ENCODE peak calls at places on chromosome 19, in six cellular contexts. D is fibroblast of pulmonary artery, S is H9, G is Calu3, C is nephron progenitor cell, J is sigmoid colon. P is an unnamed sample.

GRCh38 chr19:1252221-1252817 is 3.9 kb downstream of the MIDN start:
- DNase-seq in D (peak; percentile 98), S (no peak), G (peak; percentile 78), C (no peak), J (peak; percentile 98), P (no peak)

GRCh38 chr19:15421726-15422260 is 3.0 kb upstream of the AKAP8L start:
- DNase-seq in D (no peak), S (no peak), G (no peak), C (no peak), J (no peak), P (no peak)

GRCh38 chr19:47779524-47780214 is 1.2 kb downstream of the SELENOW start:
- DNase-seq in D (no peak), S (no peak), G (peak; percentile 31), C (no peak), J (peak; percentile 90), P (no peak)

GRCh38 chr19:40612831-40613668 is 11.9 kb downstream of the LTBP4 start:
- DNase-seq in D (peak; percentile 48), S (peak; percentile 87), G (no peak), C (peak; percentile 85), J (no peak), P (peak; percentile 67)

GRCh38 chr19:15297416-15298224 is 34.7 kb downstream of the BRD4 start:
- DNase-seq in D (peak; percentile 63), S (no peak), G (peak; percentile 12), C (no peak), J (no peak), P (no peak)

GRCh38 chr19:48674921-48675824 is 2.4 kb upstream of the NTN5 start:
- DNase-seq in D (peak; percentile 87), S (peak; percentile 93), G (peak; percentile 87), C (peak; percentile 84), J (peak; percentile 92), P (peak; percentile 83)

GRCh38 chr19:20664917-20665781 is 3.8 kb upstream of the ZNF626 start:
- DNase-seq in D (peak; percentile 3), S (peak; percentile 68), G (no peak), C (no peak), J (no peak), P (peak; percentile 71)

GRCh38 chr19:47456721-47457478 is 14.8 kb downstream of the SLC8A2 start:
- DNase-seq in D (no peak), S (no peak), G (no peak), C (no peak), J (no peak), P (no peak)

GRCh38 chr19:49347191-49347590 is 12.0 kb downstream of the CD37 start:
- DNase-seq in D (no peak), S (no peak), G (no peak), C (no peak), J (no peak), P (no peak)

GRCh38 chr19:29155683-29156082 is 57.3 kb downstream of the UQCRFS1 start:
- DNase-seq in D (no peak), S (no peak), G (no peak), C (no peak), J (no peak), P (no peak)

GRCh38 chr19:29271341-29271740 is 58.4 kb upstream of the UQCRFS1 start:
- DNase-seq in D (no peak), S (no peak), G (no peak), C (no peak), J (no peak), P (no peak)

GRCh38 chr19:35710784-35711723 is 6.7 kb downstream of the ZBTB32 start:
- DNase-seq in D (no peak), S (no peak), G (no peak), C (no peak), J (no peak), P (no peak)

GRCh38 chr19:38245826-38246498 is 10.2 kb downstream of the PPP1R14A start:
- DNase-seq in D (peak; percentile 57), S (no peak), G (no peak), C (no peak), J (no peak), P (no peak)

GRCh38 chr19:29724741-29725140 is 9.7 kb upstream of the C19orf12 start:
- DNase-seq in D (no peak), S (no peak), G (no peak), C (no peak), J (no peak), P (no peak)

GRCh38 chr19:10021863-10022262 is 8.6 kb downstream of the RDH8 start:
- DNase-seq in D (no peak), S (no peak), G (no peak), C (no peak), J (no peak), P (no peak)

GRCh38 chr19:49687150-49687549 is 2.2 kb upstream of the ADM5 start:
- DNase-seq in D (no peak), S (no peak), G (no peak), C (no peak), J (no peak), P (no peak)

GRCh38 chr19:50174100-50174793 is 11.2 kb upstream of the IZUMO2 start:
- DNase-seq in D (no peak), S (no peak), G (no peak), C (no peak), J (no peak), P (no peak)

GRCh38 chr19:19321143-19321577 is 531 bp downstream of the MAU2 start:
- DNase-seq in D (no peak), S (peak; percentile 47), G (no peak), C (peak; percentile 51), J (no peak), P (no peak)

GRCh38 chr19:15464394-15465385 is at the start of gene RASAL3:
- DNase-seq in D (peak; percentile 32), S (peak; percentile 59), G (no peak), C (no peak), J (no peak), P (no peak)

GRCh38 chr19:8206147-8207087 is 2.8 kb upstream of the CERS4 start:
- DNase-seq in D (no peak), S (peak; percentile 80), G (no peak), C (no peak), J (no peak), P (no peak)

GRCh38 chr19:7191946-7192691 is 102.1 kb downstream of the INSR start:
- DNase-seq in D (no peak), S (no peak), G (no peak), C (no peak), J (no peak), P (no peak)

GRCh38 chr19:19752760-19753403 is 20.0 kb upstream of the ZNF14 start:
- DNase-seq in D (no peak), S (no peak), G (no peak), C (no peak), J (no peak), P (no peak)

GRCh38 chr19:8413593-8413923 is 453 bp downstream of the MARCHF2 start:
- DNase-seq in D (no peak), S (no peak), G (no peak), C (no peak), J (no peak), P (no peak)

GRCh38 chr19:38055040-38055439 is 148.0 kb downstream of the SIPA1L3 start:
- DNase-seq in D (no peak), S (no peak), G (no peak), C (peak; percentile 42), J (no peak), P (no peak)

GRCh38 chr19:30857966-30858490 is 485.8 kb downstream of the ZNF536 start:
- DNase-seq in D (no peak), S (no peak), G (no peak), C (no peak), J (no peak), P (no peak)

DNA sequence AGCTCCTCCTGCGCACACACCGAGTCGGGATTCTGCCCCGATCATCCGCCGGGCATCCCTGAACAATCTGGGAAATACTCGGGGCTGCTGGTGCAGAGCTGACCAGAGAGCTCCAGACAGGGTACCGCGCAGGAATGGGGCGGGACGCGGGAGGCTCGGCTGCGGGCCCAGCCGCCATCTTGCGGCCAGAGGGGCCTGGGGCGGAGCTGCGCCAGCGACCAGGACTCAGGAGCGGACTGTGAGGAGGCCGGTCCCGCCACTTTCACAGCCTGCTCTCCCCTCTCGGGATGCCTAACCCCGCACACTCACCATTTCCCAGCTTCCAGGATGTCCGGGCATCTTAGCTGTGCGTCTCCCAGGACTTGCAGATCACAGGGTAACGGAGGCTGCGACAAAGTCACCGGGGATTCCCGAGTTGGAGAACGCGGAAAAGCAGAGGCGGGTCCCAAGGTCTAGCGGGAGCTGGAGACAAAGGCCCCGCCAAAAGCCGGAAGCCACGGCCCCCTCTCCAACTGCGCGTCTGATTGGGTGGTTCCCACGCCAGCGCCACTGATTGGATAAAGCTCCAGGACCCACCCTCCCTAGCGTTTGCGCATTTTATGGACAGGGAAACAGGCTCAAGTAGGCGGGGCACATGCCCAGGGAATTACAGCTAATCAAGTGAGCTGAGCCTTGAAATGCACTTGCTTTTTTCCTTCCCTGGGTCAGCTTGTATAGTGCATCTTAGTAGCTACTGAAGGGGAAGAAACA is 15.8 kb upstream of the ZNF43 start:
- DNase-seq in D (peak; percentile 95), S (peak; percentile 96), G (peak; percentile 59), C (peak; percentile 86), J (peak; percentile 98), P (peak; percentile 95)
- TF ChIP-seq CTCF in D (no peak), S (no peak), G (no peak), C (no peak), J (no peak), P (no peak)

DNA sequence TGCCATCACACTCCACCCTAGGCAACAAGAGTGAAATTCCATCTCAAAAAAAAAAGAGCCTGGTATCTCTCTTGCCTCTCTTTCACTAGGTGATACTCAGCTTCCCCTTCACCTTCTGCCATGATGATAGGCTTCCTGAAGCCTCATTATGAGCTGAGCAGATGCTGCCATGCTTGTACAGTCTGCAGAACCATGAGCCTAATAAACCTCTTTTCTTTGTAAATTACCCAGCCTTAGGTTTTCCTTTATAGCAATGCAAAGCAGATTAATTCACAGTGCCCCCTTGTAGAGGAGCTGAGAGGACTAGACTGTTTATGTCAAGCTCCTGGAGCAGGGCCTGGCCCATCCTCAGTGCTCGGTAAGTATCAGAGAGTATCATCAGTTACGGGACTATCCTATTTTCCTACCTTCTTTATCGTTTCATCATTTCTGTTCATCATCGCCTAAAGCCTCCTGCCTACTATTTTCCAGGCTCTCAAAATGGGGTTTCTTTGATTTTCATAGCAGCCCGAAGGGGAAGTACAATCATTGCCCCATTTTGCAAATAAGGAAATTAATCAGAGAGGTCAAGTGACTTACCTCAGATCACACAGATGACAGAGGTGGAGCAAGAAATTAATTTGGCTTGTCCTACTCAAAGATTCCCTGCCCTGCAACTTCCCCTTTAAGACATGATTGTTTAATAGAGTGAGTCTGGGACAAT is 33.5 kb upstream of the IGSF23 start:
- DNase-seq in D (no peak), S (no peak), G (no peak), C (no peak), J (no peak), P (no peak)
- TF ChIP-seq CTCF in D (no peak), S (no peak), G (no peak), C (no peak), J (no peak), P (no peak)

DNA sequence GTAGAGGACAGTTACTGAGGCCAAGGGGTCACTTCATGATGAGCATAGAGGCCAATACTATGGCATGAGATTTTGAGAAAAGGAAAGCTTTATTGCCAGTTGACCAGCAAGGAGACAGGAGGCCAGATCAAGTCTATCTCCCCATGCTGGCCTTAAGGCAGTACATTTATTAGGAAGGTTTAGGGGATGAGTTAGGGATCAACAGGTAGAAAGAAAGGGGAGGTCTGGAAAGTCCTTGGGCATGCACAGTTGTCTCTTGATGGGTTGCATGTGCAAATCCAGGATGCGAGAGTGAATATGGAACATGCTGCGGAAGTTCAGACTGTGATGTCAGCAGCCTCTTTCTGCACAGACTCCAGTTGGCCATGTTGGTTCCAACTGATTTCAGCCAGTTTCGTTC is 36.2 kb upstream of the LSM14A start:
- DNase-seq in D (no peak), S (no peak), G (no peak), C (no peak), J (no peak), P (no peak)
- TF ChIP-seq CTCF in D (no peak), S (no peak), G (no peak), C (no peak), J (no peak), P (no peak)

GRCh38 chr19:41785653-41786052 is 10.7 kb upstream of the CEACAM3 start:
- DNase-seq in D (peak; percentile 78), S (peak; percentile 86), G (peak; percentile 84), C (peak; percentile 61), J (no peak), P (peak; percentile 68)
- TF ChIP-seq CTCF in D (peak; percentile 89), S (peak; percentile 80), G (peak; percentile 93), C (peak; percentile 67), J (peak; percentile 51), P (peak; percentile 81)